ENCODE peak calls at places on chromosome 6, in five cellular contexts. V is tibial artery, P is body of pancreas, S is hepatocyte, L is SK-N-SH. U is an unnamed sample.

GRCh38 chr6:2171728-2172127 is 73.7 kb downstream of the GMDS start:
- DNase-seq in P (no peak), L (no peak), V (no peak), S (no peak), U (no peak)

GRCh38 chr6:136703331-136703846 is 88.9 kb downstream of the MAP3K5 start:
- DNase-seq in P (peak; percentile 28), L (no peak), V (no peak), S (no peak), U (no peak)

GRCh38 chr6:43076093-43076927 is at the start of gene PTK7:
- DNase-seq in L (peak; percentile 98), P (peak; percentile 70), V (no peak), S (peak; percentile 89), U (peak; percentile 70)

GRCh38 chr6:43604174-43604573 is 24.9 kb downstream of the GTPBP2 start:
- DNase-seq in L (no peak), P (no peak), V (no peak), S (no peak), U (no peak)

GRCh38 chr6:130783416-130784107 is 43.6 kb upstream of the SMLR1 start:
- DNase-seq in L (no peak), S (no peak), P (no peak), V (no peak), U (no peak)

GRCh38 chr6:133648576-133648975 is 240.3 kb upstream of the TCF21 start:
- DNase-seq in S (no peak), P (no peak), L (no peak), V (no peak), U (no peak)

GRCh38 chr6:20028143-20028542 is 184.1 kb downstream of the MBOAT1 start:
- DNase-seq in L (no peak), P (no peak), V (no peak), S (no peak), U (no peak)

GRCh38 chr6:137332637-137333228 is 113.5 kb upstream of the IFNGR1 start:
- DNase-seq in V (no peak), S (no peak), L (no peak), P (no peak), U (no peak)

GRCh38 chr6:22896716-22897115 is 327.4 kb downstream of the HDGFL1 start:
- DNase-seq in V (no peak), P (no peak), S (no peak), L (no peak), U (no peak)

GRCh38 chr6:139367810-139368321 is 6.6 kb downstream of the CITED2 start:
- DNase-seq in V (no peak), S (no peak), L (no peak), P (no peak), U (no peak)

GRCh38 chr6:124524821-124525220 is 437.4 kb upstream of the RNF217 start:
- DNase-seq in S (no peak), V (no peak), P (no peak), L (no peak), U (no peak)

GRCh38 chr6:151391021-151391470 is 313 bp downstream of the ZBTB2 start:
- DNase-seq in P (peak; percentile 76), S (peak; percentile 88), V (peak; percentile 66), L (peak; percentile 92), U (peak; percentile 51)

GRCh38 chr6:159982726-159983506 is 14.0 kb downstream of the IGF2R start:
- DNase-seq in S (no peak), V (no peak), P (no peak), L (no peak), U (no peak)

GRCh38 chr6:37182736-37183590 is 13.0 kb downstream of the PIM1 start:
- DNase-seq in S (no peak), P (peak; percentile 9), L (no peak), V (peak; percentile 46), U (no peak)

GRCh38 chr6:137334884-137335283 is 115.7 kb upstream of the IFNGR1 start:
- DNase-seq in S (no peak), L (no peak), V (no peak), P (no peak), U (no peak)

GRCh38 chr6:111724505-111724904 is 118.8 kb upstream of the TRAF3IP2 start:
- DNase-seq in S (no peak), V (no peak), P (no peak), L (no peak), U (no peak)

GRCh38 chr6:119182875-119183274 is 104.4 kb upstream of the FAM184A start:
- DNase-seq in S (no peak), P (no peak), V (no peak), L (no peak), U (no peak)

GRCh38 chr6:7998103-7998725 is 66.0 kb downstream of the BLOC1S5 start:
- DNase-seq in P (no peak), S (peak; percentile 28), V (no peak), L (no peak), U (no peak)

GRCh38 chr6:132648828-132649227 is 10.2 kb downstream of the TAAR1 start:
- DNase-seq in P (peak; percentile 16), V (no peak), L (no peak), S (no peak), U (no peak)

GRCh38 chr6:137025786-137026730 is 18.7 kb downstream of the IL20RA start:
- DNase-seq in V (no peak), S (no peak), P (no peak), L (no peak), U (peak; percentile 46)

GRCh38 chr6:20202070-20202658 is 10.1 kb downstream of the MBOAT1 start:
- DNase-seq in P (no peak), V (no peak), L (no peak), S (peak; percentile 39), U (no peak)

GRCh38 chr6:31115941-31116560 is 1.5 kb downstream of the PSORS1C1 start:
- DNase-seq in P (no peak), S (no peak), L (no peak), V (no peak), U (no peak)

GRCh38 chr6:24831771-24832718 is 33.3 kb upstream of the ARMH2 start:
- DNase-seq in P (no peak), L (no peak), S (no peak), V (no peak), U (no peak)

GRCh38 chr6:157625111-157625510 is 197.9 kb upstream of the SNX9 start:
- DNase-seq in S (no peak), L (no peak), P (no peak), V (no peak), U (no peak)

GRCh38 chr6:147133669-147134068 is 70.5 kb upstream of the STXBP5 start:
- DNase-seq in P (no peak), V (no peak), S (no peak), L (no peak), U (no peak)
- TF ChIP-seq CTCF in P (no peak), V (no peak), S (no peak), L (no peak), U (no peak)

DNA sequence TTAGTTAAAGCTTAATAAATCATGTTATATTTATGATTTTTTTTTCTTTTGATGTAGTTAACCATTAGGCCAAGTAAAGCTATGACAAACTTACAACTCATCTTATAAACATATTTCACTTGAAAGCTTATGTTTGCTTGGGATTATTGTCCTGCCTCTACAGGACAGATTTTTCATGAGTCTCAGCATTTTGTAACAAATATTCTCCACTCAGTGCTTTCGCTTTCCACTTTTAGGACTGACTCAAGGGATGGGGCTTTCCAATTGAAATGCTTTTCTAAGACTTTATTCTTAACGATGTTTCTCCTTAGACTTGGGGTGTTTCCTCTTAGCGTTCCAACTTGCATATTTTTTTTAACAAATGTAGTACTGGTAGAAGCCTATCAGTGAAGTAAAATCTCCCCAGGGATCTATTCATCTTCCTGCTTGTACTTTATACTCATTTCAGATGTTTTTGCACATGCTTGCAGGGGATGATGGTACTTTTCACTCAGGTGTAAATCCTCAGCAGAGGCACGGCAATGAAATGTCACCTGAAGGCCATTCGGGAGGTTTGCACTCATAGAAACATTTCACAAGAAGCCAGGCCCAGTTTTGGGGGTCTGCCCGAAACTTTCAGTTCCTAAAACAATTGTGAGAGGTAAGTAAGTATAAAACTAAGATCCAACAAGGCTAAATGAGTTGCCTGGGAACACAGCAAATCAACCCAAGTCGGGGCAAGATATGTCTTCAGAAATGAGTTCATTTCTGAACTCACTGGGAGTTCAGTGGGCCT is 298.1 kb upstream of the FOXQ1 start:
- DNase-seq in S (no peak), V (no peak), L (no peak), P (no peak), U (no peak)
- H3K36me3 ChIP-seq in S (no peaks in the 10 kb centered on the region), V (no peaks in the 10 kb centered on the region), L (no peaks in the 10 kb centered on the region), P (no peaks in the 10 kb centered on the region), U (no peaks in the 10 kb centered on the region)

GRCh38 chr6:1088441-1089001 is 223.4 kb upstream of the FOXQ1 start:
- DNase-seq in L (no peak), S (no peak), V (no peak), P (no peak), U (peak; percentile 22)
- H3K27ac ChIP-seq in L (no peak overlapping the region), S (peak overlapping the region; percentile 65), V (no peak overlapping the region), P (no peak overlapping the region), U (no peak overlapping the region)

GRCh38 chr6:129238991-129239390 is 356.1 kb downstream of the LAMA2 start:
- DNase-seq in S (no peak), V (no peak), L (no peak), P (no peak), U (no peak)
- TF ChIP-seq CTCF in S (no peak), V (no peak), L (no peak), P (no peak), U (no peak)

U was measured in prostate gland.